ENCODE peak calls at places on chromosomes 2 and 18, in nine cellular contexts. Q is CD4-positive, alpha-beta T cell; Z is HCT116; X is psoas muscle; E is adrenal gland; H is heart right ventricle; R is ovary; M is astrocyte; G is gastrocnemius medialis. T is an unnamed sample. For H3K9me3, the result is how much of the 10 kb centered on the place peaks cover.

GRCh38 chr18:4405965-4406364 is 49.1 kb downstream of the DLGAP1 start:
- DNase-seq in M (no peak), H (no peak), Q (no peak), E (no peak), R (no peak), G (no peak), Z (no peak), X (no peak), T (no peak)

GRCh38 chr2:10301946-10302478 is 692 bp upstream of the HPCAL1 start:
- DNase-seq in X (no peak), R (no peak), G (no peak), M (no peak), Z (no peak), Q (no peak), E (no peak), H (no peak), T (no peak)

GRCh38 chr2:231655494-231656408 is 52.6 kb upstream of the PTMA start:
- DNase-seq in G (no peak), H (no peak), R (no peak), Z (no peak), M (no peak), Q (no peak), E (no peak), X (no peak), T (no peak)

GRCh38 chr2:7044253-7045250 is 127.3 kb downstream of the RNF144A start:
- DNase-seq in Q (peak), M (peak), X (peak), R (peak), Z (peak), E (peak), H (peak), G (no peak), T (no peak)

GRCh38 chr2:203870481-203870880 is 2.9 kb downstream of the CTLA4 start:
- DNase-seq in E (no peak), R (no peak), M (no peak), Q (no peak), Z (no peak), X (no peak), H (no peak), G (no peak), T (no peak)

GRCh38 chr2:37650548-37651101 is 20.8 kb downstream of the CDC42EP3 start:
- DNase-seq in Q (no peak), Z (no peak), E (no peak), M (no peak), G (no peak), X (no peak), R (no peak), H (no peak), T (no peak)

GRCh38 chr2:174025271-174026121 is 60.3 kb upstream of the SP3 start:
- DNase-seq in Q (no peak), Z (no peak), M (peak), X (peak), G (peak), E (peak), H (peak), R (peak), T (peak)

GRCh38 chr2:128622371-128622770 is 303.7 kb upstream of the HS6ST1 start:
- DNase-seq in G (no peak), Z (no peak), R (no peak), E (peak), Q (no peak), M (no peak), H (no peak), X (no peak), T (peak)

GRCh38 chr2:209331291-209331844 is 92.5 kb upstream of the MAP2 start:
- DNase-seq in R (no peak), G (no peak), X (no peak), Z (peak), Q (no peak), E (no peak), H (no peak), M (peak), T (no peak)

GRCh38 chr2:220157312-220157711 is 529.9 kb downstream of the SLC4A3 start:
- DNase-seq in Q (no peak), E (no peak), R (no peak), M (no peak), X (no peak), Z (no peak), G (no peak), H (no peak), T (no peak)

GRCh38 chr2:65429799-65430514 is 2.4 kb downstream of the SPRED2 start:
- DNase-seq in Z (no peak), Q (no peak), E (peak), G (no peak), M (no peak), H (no peak), X (no peak), R (no peak), T (peak)

GRCh38 chr2:232522855-232523681 is 2.9 kb downstream of the PRSS56 start:
- DNase-seq in G (no peak), E (no peak), H (no peak), R (no peak), X (no peak), Z (no peak), M (no peak), Q (no peak), T (peak)

GRCh38 chr2:131572175-131572574 is 44.5 kb downstream of the CCDC74A start:
- DNase-seq in Z (no peak), M (no peak), H (no peak), X (no peak), Q (no peak), R (no peak), E (no peak), G (no peak), T (no peak)

GRCh38 chr2:161308178-161308955 is at the start of gene PSMD14:
- DNase-seq in Z (peak), Q (peak), H (peak), G (peak), R (peak), X (peak), M (peak), E (peak), T (peak)

GRCh38 chr2:211085056-211085680 is 528.8 kb downstream of the CPS1 start:
- DNase-seq in Q (no peak), Z (peak), G (no peak), R (no peak), H (no peak), E (peak), M (peak), X (no peak), T (no peak)

GRCh38 chr18:27662537-27662936 is 477.4 kb upstream of the CHST9 start:
- DNase-seq in H (no peak), Z (no peak), E (no peak), M (no peak), G (no peak), Q (no peak), R (no peak), X (no peak), T (no peak)

GRCh38 chr2:64750817-64751285 is 97.1 kb upstream of the SERTAD2 start:
- DNase-seq in H (peak), X (peak), Z (peak), Q (peak), M (no peak), R (peak), E (no peak), G (no peak), T (peak)

GRCh38 chr2:197675246-197675645 is at the start of gene RFTN2:
- DNase-seq in H (no peak), X (no peak), M (no peak), E (no peak), R (no peak), Z (no peak), G (no peak), Q (no peak), T (no peak)
- H3K9me3 ChIP-seq in H (under half), X (under half), M (under half), E (under half), R (under half), Z (under half), G (under half), Q (under half), T (under half)

GRCh38 chr2:148557844-148558436 is 86.6 kb upstream of the EPC2 start:
- DNase-seq in G (no peak), H (no peak), R (no peak), X (no peak), E (no peak), M (no peak), Q (no peak), Z (no peak), T (no peak)
- TF ChIP-seq CTCF in G (no peak), H (no peak), R (no peak), X (no peak), E (no peak), M (no peak), Q (no peak), Z (peak), T (no peak)

GRCh38 chr2:35580951-35581350 is 774.6 kb upstream of the CRIM1 start:
- DNase-seq in M (no peak), E (no peak), Z (no peak), Q (no peak), X (no peak), H (no peak), G (no peak), R (no peak), T (no peak)
- H3K9me3 ChIP-seq in M (under half), E (under half), Z (under half), Q (under half), X (under half), H (under half), G (under half), R (under half), T (under half)

DNA sequence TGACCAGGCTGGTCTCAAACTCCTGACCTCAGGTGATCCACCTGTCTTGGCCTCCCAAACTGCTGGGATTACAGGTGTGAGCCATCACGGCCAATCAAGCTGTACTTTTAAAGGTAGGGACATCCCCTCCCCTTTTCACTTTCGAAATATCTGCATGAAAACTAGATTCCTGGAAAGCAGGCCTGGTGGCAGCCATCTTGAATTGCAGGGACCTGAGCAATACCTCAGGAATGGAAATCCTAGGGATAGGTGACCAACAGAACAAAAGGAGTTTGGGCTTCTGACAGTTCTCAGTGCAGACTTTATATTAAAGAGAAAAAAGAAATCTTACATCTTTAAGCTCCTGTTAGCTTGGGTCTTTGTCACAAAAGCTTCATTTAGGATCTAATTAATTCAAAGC is 62.6 kb downstream of the KLF7 start:
- DNase-seq in Z (no peak), M (no peak), R (no peak), Q (no peak), H (no peak), E (no peak), G (no peak), X (no peak), T (no peak)
- TF ChIP-seq CTCF in Z (no peak), M (no peak), R (no peak), Q (no peak), H (no peak), E (no peak), G (no peak), X (no peak), T (no peak)